ENCODE peak calls at places on chromosome 10, in ten cellular contexts. W is endodermal cell, U is HepG2, N is GM23248, L is heart left ventricle, Z is mammary epithelial cell, O is IMR-90, B is tibial nerve, S is trophoblast cell, I is lung. Q is an unnamed sample.

GRCh38 chr10:125828311-125828710 is 5.0 kb downstream of the BCCIP start:
- DNase-seq in W (no peak), U (no peak), N (no peak), L (no peak), Z (no peak), O (no peak), B (no peak), S (no peak), I (no peak), Q (no peak)

GRCh38 chr10:128028508-128029279 is 97.5 kb downstream of the MKI67 start:
- DNase-seq in W (no peak), U (no peak), N (peak), L (no peak), Z (no peak), O (no peak), B (no peak), S (no peak), I (no peak), Q (no peak)

GRCh38 chr10:42872865-42873435 is 90.4 kb downstream of the BMS1 start:
- DNase-seq in W (peak), U (no peak), N (no peak), L (no peak), Z (no peak), O (no peak), B (no peak), S (peak), I (peak), Q (no peak)

GRCh38 chr10:97381626-97382025 is 19.5 kb downstream of the RRP12 start:
- DNase-seq in W (no peak), U (no peak), N (no peak), L (no peak), Z (no peak), O (no peak), B (no peak), S (no peak), I (no peak), Q (no peak)

GRCh38 chr10:21475393-21475792 is 50.1 kb downstream of the SKIDA1 start:
- DNase-seq in W (peak), U (peak), N (no peak), L (no peak), Z (no peak), O (no peak), B (no peak), S (no peak), I (no peak), Q (no peak)

GRCh38 chr10:69439350-69439739 is 11.9 kb upstream of the TSPAN15 start:
- DNase-seq in W (no peak), U (no peak), N (peak), L (no peak), Z (peak), O (no peak), B (no peak), S (no peak), I (no peak), Q (no peak)

GRCh38 chr10:32377458-32378370 is 30.8 kb upstream of the EPC1 start:
- DNase-seq in W (no peak), U (peak), N (peak), L (peak), Z (peak), O (peak), B (peak), S (peak), I (no peak), Q (no peak)

GRCh38 chr10:69739561-69739960 is 62.1 kb upstream of the COL13A1 start:
- DNase-seq in W (no peak), U (no peak), N (no peak), L (no peak), Z (no peak), O (no peak), B (no peak), S (no peak), I (no peak), Q (no peak)

GRCh38 chr10:78247821-78248220 is 214.2 kb downstream of the RPS24 start:
- DNase-seq in W (no peak), U (no peak), N (no peak), L (no peak), Z (no peak), O (no peak), B (no peak), S (no peak), I (no peak), Q (no peak)

GRCh38 chr10:121580276-121581116 is 17.7 kb downstream of the FGFR2 start:
- DNase-seq in W (peak), U (no peak), N (no peak), L (no peak), Z (peak), O (no peak), B (no peak), S (peak), I (no peak), Q (no peak)

GRCh38 chr10:23829556-23829955 is 379.4 kb upstream of the KIAA1217 start:
- DNase-seq in W (no peak), U (no peak), N (no peak), L (no peak), Z (no peak), O (no peak), B (no peak), S (no peak), I (no peak), Q (no peak)

GRCh38 chr10:125448596-125448995 is 234.4 kb downstream of the TEX36 start:
- DNase-seq in W (peak), U (peak), N (peak), L (no peak), Z (peak), O (peak), B (no peak), S (peak), I (no peak), Q (no peak)

GRCh38 chr10:113084031-113084430 is 134.0 kb downstream of the TCF7L2 start:
- DNase-seq in W (no peak), U (no peak), N (peak), L (no peak), Z (no peak), O (peak), B (no peak), S (no peak), I (no peak), Q (no peak)

GRCh38 chr10:6044651-6045599 is 17.2 kb downstream of the IL2RA start:
- DNase-seq in W (peak), U (no peak), N (no peak), L (no peak), Z (no peak), O (no peak), B (no peak), S (no peak), I (peak), Q (no peak)

GRCh38 chr10:49415846-49416245 is 20.0 kb upstream of the DRGX start:
- DNase-seq in W (no peak), U (no peak), N (no peak), L (no peak), Z (no peak), O (no peak), B (no peak), S (no peak), I (no peak), Q (no peak)

GRCh38 chr10:93745411-93746065 is 12.2 kb upstream of the LGI1 start:
- DNase-seq in W (peak), U (peak), N (peak), L (peak), Z (no peak), O (no peak), B (no peak), S (no peak), I (no peak), Q (no peak)

GRCh38 chr10:44781131-44781530 is 130.0 kb upstream of the TMEM72 start:
- DNase-seq in W (no peak), U (no peak), N (no peak), L (no peak), Z (no peak), O (no peak), B (no peak), S (no peak), I (no peak), Q (no peak)

GRCh38 chr10:24215603-24216002 is 6.7 kb downstream of the KIAA1217 start:
- DNase-seq in W (no peak), U (no peak), N (no peak), L (no peak), Z (no peak), O (no peak), B (no peak), S (no peak), I (no peak), Q (no peak)

GRCh38 chr10:98378722-98379121 is 36.3 kb downstream of the PYROXD2 start:
- DNase-seq in W (no peak), U (no peak), N (peak), L (no peak), Z (no peak), O (peak), B (no peak), S (no peak), I (no peak), Q (no peak)

GRCh38 chr10:13945760-13946460 is 359.1 kb downstream of the PRPF18 start:
- DNase-seq in W (peak), U (no peak), N (no peak), L (no peak), Z (no peak), O (peak), B (no peak), S (peak), I (no peak), Q (no peak)
- H3K27ac ChIP-seq in W (peak), U (no peak), N (no peak), L (no peak), Z (no peak), O (no peak), B (peak), S (peak), I (peak), Q (no peak)

GRCh38 chr10:119688033-119688508 is 36.9 kb downstream of the BAG3 start:
- DNase-seq in W (peak), U (peak), N (no peak), L (no peak), Z (no peak), O (no peak), B (no peak), S (peak), I (no peak), Q (no peak)

GRCh38 chr10:119691726-119692125 is 34.1 kb upstream of the INPP5F start:
- DNase-seq in W (no peak), U (no peak), N (no peak), L (no peak), Z (no peak), O (no peak), B (no peak), S (no peak), I (no peak), Q (no peak)

GRCh38 chr10:119686465-119687191 is 35.4 kb downstream of the BAG3 start:
- DNase-seq in W (peak), U (peak), N (peak), L (peak), Z (peak), O (peak), B (peak), S (peak), I (peak), Q (peak)

GRCh38 chr10:119689016-119689564 is 36.8 kb upstream of the INPP5F start:
- DNase-seq in W (no peak), U (no peak), N (no peak), L (no peak), Z (no peak), O (no peak), B (no peak), S (peak), I (no peak), Q (no peak)

GRCh38 chr10:119687192-119688032 is 36.2 kb downstream of the BAG3 start:
- DNase-seq in W (peak), U (peak), N (no peak), L (no peak), Z (peak), O (no peak), B (no peak), S (no peak), I (no peak), Q (no peak)
- H3K27ac ChIP-seq in W (peak), U (peak), N (peak), L (no peak), Z (peak), O (no peak), B (peak), S (peak), I (peak), Q (peak)

DNA sequence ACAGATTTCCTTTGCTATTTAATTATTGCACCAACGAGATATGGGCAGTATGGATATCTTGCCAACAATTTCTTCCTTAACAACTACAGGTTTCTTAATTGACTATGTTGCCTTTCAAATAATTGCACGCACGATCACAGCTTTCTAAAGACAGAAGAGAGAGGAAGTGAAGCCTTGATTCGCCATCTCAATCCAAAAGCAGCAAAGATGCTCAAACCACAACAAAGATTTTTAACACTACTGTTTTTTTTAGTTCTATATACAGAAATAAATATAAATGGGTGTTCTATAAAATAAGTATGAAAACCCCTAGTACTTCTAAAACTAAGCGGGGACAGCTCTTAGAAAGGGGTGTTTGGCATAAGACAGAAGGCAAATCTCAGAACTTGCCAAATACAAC is 251.3 kb downstream of the SFMBT2 start:
- DNase-seq in W (no peak), U (no peak), N (no peak), L (no peak), Z (no peak), O (no peak), B (no peak), S (no peak), I (no peak), Q (no peak)
- H3K27ac ChIP-seq in W (no peak), U (no peak), N (no peak), L (no peak), Z (no peak), O (no peak), B (no peak), S (no peak), I (no peak), Q (no peak)

DNA sequence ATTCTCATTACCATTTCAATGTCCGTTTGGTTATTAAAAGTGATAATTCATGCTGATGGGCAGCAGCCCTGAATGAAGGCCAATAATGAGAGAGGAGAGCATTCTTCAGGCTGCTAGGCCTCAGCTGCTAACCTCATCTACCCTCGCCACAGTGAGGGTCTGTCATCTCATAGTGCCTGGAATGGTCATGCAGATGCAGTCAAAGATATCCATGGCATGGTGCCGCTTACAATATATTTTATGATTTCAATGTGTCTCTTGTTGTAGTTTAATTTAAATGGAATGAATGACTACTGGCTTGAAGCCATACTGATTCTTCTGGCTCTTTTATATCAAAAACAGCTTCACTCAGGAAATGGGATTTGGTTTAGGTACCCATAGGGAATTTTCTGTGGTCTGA is 126.9 kb downstream of the SLC16A9 start:
- DNase-seq in W (no peak), U (no peak), N (no peak), L (no peak), Z (no peak), O (no peak), B (no peak), S (no peak), I (no peak), Q (no peak)
- H3K27ac ChIP-seq in W (no peak), U (no peak), N (no peak), L (no peak), Z (no peak), O (no peak), B (no peak), S (no peak), I (no peak), Q (no peak)

GRCh38 chr10:490256-490655 is 199.2 kb downstream of the DIP2C start:
- DNase-seq in W (no peak), U (no peak), N (peak), L (peak), Z (no peak), O (peak), B (peak), S (peak), I (no peak), Q (no peak)

GRCh38 chr10:488933-489215 is 200.6 kb downstream of the DIP2C start:
- DNase-seq in W (no peak), U (no peak), N (no peak), L (no peak), Z (no peak), O (no peak), B (no peak), S (no peak), I (no peak), Q (no peak)

GRCh38 chr10:490891-491571 is 198.4 kb downstream of the DIP2C start:
- DNase-seq in W (no peak), U (no peak), N (peak), L (peak), Z (no peak), O (peak), B (peak), S (peak), I (no peak), Q (peak)

GRCh38 chr10:488081-488932 is 201.2 kb downstream of the DIP2C start:
- DNase-seq in W (peak), U (no peak), N (no peak), L (no peak), Z (no peak), O (no peak), B (no peak), S (no peak), I (no peak), Q (no peak)

GRCh38 chr10:489335-489734 is 200.1 kb downstream of the DIP2C start:
- DNase-seq in W (no peak), U (no peak), N (no peak), L (peak), Z (no peak), O (no peak), B (no peak), S (no peak), I (no peak), Q (no peak)
- H3K27ac ChIP-seq in W (no peak), U (no peak), N (no peak), L (no peak), Z (no peak), O (no peak), B (no peak), S (no peak), I (no peak), Q (no peak)

GRCh38 chr10:67606572-67606971 is 89.4 kb downstream of the CTNNA3 start:
- DNase-seq in W (no peak), U (no peak), N (peak), L (no peak), Z (peak), O (peak), B (no peak), S (no peak), I (no peak), Q (no peak)
- H3K27ac ChIP-seq in W (no peak), U (no peak), N (peak), L (no peak), Z (no peak), O (peak), B (peak), S (no peak), I (no peak), Q (no peak)

DNA sequence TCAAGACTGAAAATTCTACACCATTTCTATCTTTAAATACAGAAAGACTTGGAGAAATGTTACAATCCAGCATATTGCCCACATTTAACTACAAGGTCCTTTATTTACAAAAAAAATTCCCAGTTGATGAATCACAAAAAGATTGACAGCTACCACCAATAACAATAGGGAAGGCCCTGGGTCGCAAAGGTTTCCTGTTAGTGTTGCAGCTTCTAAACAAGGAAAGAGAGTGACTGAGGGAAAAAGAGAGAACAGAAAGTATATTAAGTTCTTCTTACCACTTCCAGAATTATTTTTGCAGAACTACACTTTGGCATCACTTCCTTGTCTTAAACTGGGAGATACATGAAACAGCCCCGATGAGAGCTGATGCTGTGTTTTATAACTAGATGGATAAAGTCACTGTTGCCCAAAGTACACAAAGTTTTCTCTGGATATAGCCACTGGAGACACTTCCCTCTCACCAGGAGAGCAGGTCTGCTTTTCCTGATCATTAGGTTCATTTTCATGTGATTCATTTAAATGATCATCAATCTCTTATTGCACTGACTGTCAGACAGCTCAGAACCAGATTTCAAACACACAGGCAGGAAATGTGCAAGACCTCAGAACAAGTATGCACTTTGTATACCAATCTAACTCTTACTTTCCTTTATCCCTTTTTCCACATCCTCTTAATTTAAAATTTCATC is 57.0 kb downstream of the SHTN1 start:
- DNase-seq in W (peak), U (peak), N (peak), L (no peak), Z (peak), O (peak), B (no peak), S (peak), I (no peak), Q (no peak)
- H3K27ac ChIP-seq in W (peak), U (no peak), N (peak), L (no peak), Z (peak), O (no peak), B (no peak), S (peak), I (no peak), Q (peak)

Q was measured in caudate nucleus.